ENCODE peak calls at places on chromosomes 2 and 18, in eight cellular contexts. W, U, X, K, Z, T, G and J are unnamed samples.

GRCh38 chr2:218067523-218067922 is 1.5 kb upstream of the RUFY4 start:
- DNase-seq in W (no peak), T (no peak), U (no peak), K (no peak), G (no peak), X (no peak), Z (no peak), J (no peak)

GRCh38 chr2:12076810-12077209 is 330.4 kb downstream of the LPIN1 start:
- DNase-seq in X (peak; percentile 13), K (no peak), Z (no peak), W (no peak), T (no peak), G (no peak), U (no peak), J (no peak)

GRCh38 chr18:36427369-36427768 is 129.9 kb downstream of the FHOD3 start:
- DNase-seq in Z (no peak), W (no peak), T (no peak), X (no peak), U (no peak), G (no peak), K (no peak), J (no peak)

GRCh38 chr2:203623104-203623503 is 83.3 kb upstream of the CD28 start:
- DNase-seq in U (peak; percentile 8), Z (no peak), G (no peak), T (no peak), K (no peak), X (no peak), W (no peak), J (no peak)

GRCh38 chr2:73089270-73090030 is 17.9 kb upstream of the SFXN5 start:
- DNase-seq in Z (peak; percentile 75), W (peak; percentile 95), G (peak; percentile 63), U (peak; percentile 59), K (no peak), T (no peak), X (peak; percentile 67), J (no peak)

GRCh38 chr2:227443889-227444568 is 27.9 kb upstream of the AGFG1 start:
- DNase-seq in K (no peak), W (no peak), G (no peak), X (no peak), T (no peak), Z (no peak), U (no peak), J (no peak)

GRCh38 chr2:217694296-217694695 is 308.5 kb downstream of the TNS1 start:
- DNase-seq in K (no peak), Z (no peak), W (no peak), X (no peak), G (no peak), T (no peak), U (no peak), J (no peak)

GRCh38 chr18:47883771-47884413 is 46.6 kb downstream of the SMAD2 start:
- DNase-seq in K (no peak), W (no peak), U (no peak), T (peak; percentile 24), G (peak; percentile 36), X (no peak), Z (no peak), J (no peak)

GRCh38 chr2:215484570-215484969 is 48.7 kb upstream of the FN1 start:
- DNase-seq in W (no peak), G (no peak), U (no peak), T (no peak), Z (no peak), K (no peak), X (no peak), J (no peak)

GRCh38 chr2:224749136-224749535 is 33.0 kb upstream of the CCDC195 start:
- DNase-seq in T (no peak), W (no peak), G (no peak), Z (no peak), X (no peak), K (no peak), U (no peak), J (no peak)

GRCh38 chr2:241224068-241224850 is 35.8 kb downstream of the ANO7 start:
- DNase-seq in U (no peak), Z (no peak), W (no peak), K (no peak), G (peak; percentile 58), T (no peak), X (no peak), J (no peak)
- H3K27ac ChIP-seq in U (no peak overlapping the region), Z (no peak overlapping the region), W (no peak overlapping the region), K (no peak overlapping the region), G (no peak overlapping the region), T (no peak overlapping the region), X (peak overlapping the region; percentile 19), J (no peak overlapping the region)

GRCh38 chr2:119674711-119675500 is 4.1 kb upstream of the TMEM177 start:
- DNase-seq in X (no peak), Z (no peak), T (peak; percentile 27), W (no peak), G (no peak), K (no peak), U (no peak), J (no peak)
- H3K27ac ChIP-seq in X (no peak overlapping the region), Z (no peak overlapping the region), T (no peak overlapping the region), W (no peak overlapping the region), G (no peak overlapping the region), K (no peak overlapping the region), U (no peak overlapping the region), J (no peak overlapping the region)

GRCh38 chr18:31102020-31102684 is at the start of gene DSC2:
- DNase-seq in K (peak; percentile 68), Z (peak; percentile 55), X (peak; percentile 70), U (no peak), W (no peak), G (peak; percentile 18), T (peak; percentile 88), J (no peak)
- H3K27ac ChIP-seq in K (peak within 1 kb of the TSS; percentile 78), Z (peak within 1 kb of the TSS; percentile 75), X (peak within 1 kb of the TSS; percentile 100), U (peak within 1 kb of the TSS; percentile 89), W (peak within 1 kb of the TSS; percentile 50), G (peak within 1 kb of the TSS; percentile 94), T (peak within 1 kb of the TSS; percentile 94), J (no peak within 1 kb of the TSS)

GRCh38 chr2:42194428-42194827 is 25.3 kb downstream of the EML4 start:
- DNase-seq in Z (no peak), K (no peak), G (no peak), U (no peak), T (no peak), X (no peak), W (no peak), J (no peak)
- H3K27ac ChIP-seq in Z (no peak overlapping the region), K (no peak overlapping the region), G (no peak overlapping the region), U (peak overlapping the region; percentile 61), T (no peak overlapping the region), X (peak overlapping the region; percentile 75), W (no peak overlapping the region), J (no peak overlapping the region)